ENCODE peak calls at places on chromosomes 1 and 21, in seven cellular contexts. V, B, M, A, R, K and X are unnamed samples.

GRCh38 chr1:109718495-109718894 is 6.4 kb downstream of the GSTM5 start:
- DNase-seq in R (no peak), M (peak), V (no peak), A (no peak), B (no peak), K (no peak), X (no peak)

GRCh38 chr1:39268906-39269305 is 64.4 kb downstream of the MACF1 start:
- DNase-seq in B (peak), M (peak), K (no peak), A (no peak), V (no peak), R (no peak), X (no peak)

GRCh38 chr1:214632091-214632490 is 29.1 kb downstream of the CENPF start:
- DNase-seq in K (no peak), R (no peak), V (no peak), M (no peak), A (no peak), B (no peak), X (no peak)

GRCh38 chr1:22525646-22526045 is 37.6 kb upstream of the EPHA8 start:
- DNase-seq in B (no peak), R (no peak), M (no peak), K (no peak), V (no peak), A (no peak), X (no peak)

GRCh38 chr1:209199822-209200221 is 383.7 kb upstream of the CAMK1G start:
- DNase-seq in K (no peak), B (peak), V (no peak), M (no peak), A (no peak), R (no peak), X (no peak)

GRCh38 chr1:8077120-8077573 is 51.0 kb upstream of the ERRFI1 start:
- DNase-seq in M (peak), R (peak), A (peak), B (no peak), V (peak), K (peak), X (no peak)

GRCh38 chr1:206734499-206735142 is 36.0 kb upstream of the IL19 start:
- DNase-seq in B (peak), K (no peak), R (no peak), V (peak), M (no peak), A (no peak), X (peak)

GRCh38 chr1:97202481-97202880 is 480.9 kb downstream of the PTBP2 start:
- DNase-seq in B (no peak), K (no peak), V (no peak), R (no peak), M (peak), A (no peak), X (no peak)

GRCh38 chr1:35605071-35605881 is 32.2 kb downstream of the TFAP2E start:
- DNase-seq in A (no peak), K (no peak), V (no peak), M (no peak), R (no peak), B (peak), X (no peak)

GRCh38 chr1:65235867-65236805 is 73.2 kb upstream of the DNAJC6 start:
- DNase-seq in B (no peak), K (no peak), M (peak), V (peak), R (no peak), A (no peak), X (no peak)

GRCh38 chr1:31587720-31588423 is 11.6 kb downstream of the TINAGL1 start:
- DNase-seq in A (peak), B (peak), R (peak), M (no peak), V (no peak), K (no peak), X (peak)

GRCh38 chr1:6783956-6784559 is 1.2 kb upstream of the CAMTA1 start:
- DNase-seq in K (no peak), V (peak), A (no peak), R (no peak), M (no peak), B (no peak), X (no peak)

GRCh38 chr1:6785318-6785712 is at the start of gene CAMTA1:
- DNase-seq in M (no peak), R (no peak), V (no peak), K (no peak), A (no peak), B (peak), X (no peak)

GRCh38 chr1:6785721-6786505 is 659 bp downstream of the CAMTA1 start:
- DNase-seq in B (peak), M (peak), R (peak), A (peak), K (no peak), V (no peak), X (peak)

GRCh38 chr1:6783221-6783620 is 2.0 kb upstream of the CAMTA1 start:
- DNase-seq in M (peak), B (no peak), A (no peak), V (no peak), K (no peak), R (no peak), X (no peak)

DNA sequence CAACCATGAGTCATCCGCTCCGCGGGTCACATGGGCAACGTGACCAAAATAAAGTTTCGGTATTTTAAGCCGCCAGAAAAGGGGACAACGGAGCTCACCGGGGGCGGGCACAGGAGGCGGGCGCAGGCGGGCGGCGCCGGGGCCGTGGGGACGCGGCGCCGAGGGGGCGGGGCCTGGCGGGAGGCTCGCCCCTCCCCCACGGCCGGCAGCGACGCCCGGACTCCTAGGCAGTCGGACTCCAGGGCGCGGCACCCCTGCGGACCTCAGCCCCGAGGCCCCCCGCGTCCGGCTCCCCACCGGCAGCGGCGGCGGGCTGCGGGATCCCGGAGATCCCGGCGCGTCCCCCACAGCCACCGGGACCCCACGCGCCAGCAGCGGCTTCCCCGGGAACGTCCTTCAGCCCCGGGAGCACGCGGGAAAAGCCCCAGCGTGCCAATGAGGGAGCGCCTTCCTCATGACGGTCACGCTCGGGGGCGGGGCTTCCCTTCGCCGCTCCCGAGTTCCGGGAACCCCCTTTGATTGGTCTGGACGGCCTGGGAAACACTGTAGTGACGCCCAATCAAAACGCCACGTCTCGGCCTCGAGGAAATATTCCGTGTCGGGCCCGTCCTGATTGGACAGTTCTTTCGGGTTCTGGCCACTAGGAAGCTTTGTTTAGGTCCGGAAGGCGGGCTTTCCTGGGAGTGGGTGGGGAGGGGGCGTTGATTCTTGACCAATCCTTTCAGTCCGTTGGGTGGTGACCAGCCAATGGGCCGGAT is 515 bp upstream of the CAMTA1 start:
- DNase-seq in R (peak), A (peak), K (peak), B (peak), M (peak), V (peak), X (peak)
- TF ChIP-seq CTCF in R (no peak), A (no peak), K (no peak), B (no peak), M (no peak), V (no peak), X (no peak)

DNA sequence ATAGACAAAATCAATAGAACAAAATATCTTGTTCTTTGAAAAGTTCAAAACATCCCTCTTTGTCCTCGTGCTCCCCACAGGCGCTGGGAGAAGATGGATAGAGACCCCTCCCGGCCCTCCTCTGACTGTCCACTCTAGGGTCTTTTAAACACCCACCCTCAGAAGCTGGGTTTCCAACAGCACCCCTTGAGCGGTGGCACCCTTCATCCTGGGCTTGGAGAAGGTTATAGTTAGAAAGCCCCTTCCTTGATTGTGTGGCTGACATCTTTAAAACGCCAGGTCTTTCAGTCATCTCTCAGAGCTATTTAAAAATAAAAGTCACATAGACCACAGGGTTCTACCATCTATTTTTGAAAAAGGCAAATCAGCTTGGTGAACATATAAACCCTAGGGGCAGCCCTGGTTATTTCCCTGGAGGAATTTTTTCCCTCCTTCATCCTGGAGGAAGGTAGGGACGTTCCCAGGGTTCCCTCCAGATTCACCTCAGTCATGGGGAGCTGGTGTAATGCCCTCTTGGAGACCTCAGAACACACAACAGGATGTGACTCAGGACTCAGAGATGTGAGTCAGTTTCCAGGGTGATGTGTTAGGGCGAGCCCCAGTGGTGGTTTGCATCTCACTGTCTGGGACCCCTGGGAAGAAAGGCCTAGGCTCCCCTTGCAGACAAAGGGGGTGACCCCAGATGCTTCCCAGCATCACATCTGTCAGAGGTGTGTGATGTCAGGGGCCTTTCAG is 138.5 kb downstream of the CLIC6 start:
- DNase-seq in A (no peak), K (peak), V (peak), M (peak), R (no peak), B (no peak), X (peak)
- TF ChIP-seq CTCF in A (no peak), K (no peak), V (no peak), M (no peak), R (no peak), B (no peak), X (no peak)

GRCh38 chr1:91582431-91582921 is 81.8 kb downstream of the CDC7 start:
- DNase-seq in V (peak), M (peak), K (peak), R (no peak), A (no peak), B (no peak), X (no peak)

GRCh38 chr1:91584309-91584708 is 83.7 kb downstream of the CDC7 start:
- DNase-seq in B (no peak), M (no peak), K (no peak), R (no peak), A (no peak), V (no peak), X (no peak)

GRCh38 chr1:91585502-91585901 is 84.9 kb downstream of the CDC7 start:
- DNase-seq in R (no peak), K (no peak), M (no peak), V (no peak), B (no peak), A (no peak), X (no peak)

GRCh38 chr1:91584866-91585265 is 84.2 kb downstream of the CDC7 start:
- DNase-seq in B (no peak), V (no peak), M (no peak), R (peak), A (peak), K (no peak), X (no peak)

DNA sequence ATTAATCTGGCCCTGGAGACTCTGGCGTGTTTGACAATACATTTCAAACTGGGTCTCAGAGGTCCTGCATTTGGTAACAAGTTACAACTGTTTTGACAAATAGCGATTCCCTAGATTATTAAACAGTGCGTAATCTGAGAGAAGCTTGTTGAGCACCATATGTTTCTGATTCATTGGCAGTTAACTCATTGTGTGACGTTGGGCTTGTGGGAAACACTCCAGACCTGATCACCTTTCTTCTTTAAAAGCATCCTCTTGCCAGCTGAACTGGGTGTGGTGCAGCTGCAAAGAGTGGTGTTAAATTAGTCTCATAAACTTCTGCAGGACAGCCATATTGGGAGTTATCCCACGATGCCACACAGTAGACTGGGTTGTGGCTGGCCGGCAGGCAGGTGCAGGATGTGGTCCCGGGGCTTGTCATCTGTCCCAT is 82.7 kb downstream of the CDC7 start:
- DNase-seq in A (no peak), K (peak), R (no peak), M (peak), V (peak), B (no peak), X (no peak)
- TF ChIP-seq CTCF in A (no peak), K (no peak), R (no peak), M (no peak), V (no peak), B (no peak), X (no peak)

GRCh38 chr21:45698493-45698947 is 55.0 kb downstream of the PCBP3 start:
- DNase-seq in R (peak), B (no peak), V (peak), M (peak), A (peak), K (peak), X (no peak)

GRCh38 chr21:45699966-45700365 is 56.4 kb downstream of the PCBP3 start:
- DNase-seq in R (no peak), B (no peak), M (no peak), A (no peak), V (no peak), K (no peak), X (no peak)

GRCh38 chr21:45699251-45699942 is 55.9 kb downstream of the PCBP3 start:
- DNase-seq in K (no peak), A (no peak), B (no peak), V (no peak), M (no peak), R (no peak), X (no peak)

GRCh38 chr21:45700461-45700860 is 56.9 kb downstream of the PCBP3 start:
- DNase-seq in B (no peak), V (no peak), A (no peak), R (no peak), K (no peak), M (no peak), X (no peak)

GRCh38 chr21:45695086-45695485 is 51.6 kb downstream of the PCBP3 start:
- DNase-seq in R (no peak), B (no peak), M (no peak), K (no peak), V (no peak), A (no peak), X (no peak)
- TF ChIP-seq CTCF in R (no peak), B (peak), M (no peak), K (peak), V (no peak), A (no peak), X (no peak)

GRCh38 chr1:190453550-190453949 is 24.1 kb downstream of the BRINP3 start:
- DNase-seq in K (no peak), B (no peak), R (no peak), M (no peak), A (no peak), V (peak), X (no peak)
- TF ChIP-seq CTCF in K (no peak), B (no peak), R (no peak), M (no peak), A (no peak), V (peak), X (no peak)

DNA sequence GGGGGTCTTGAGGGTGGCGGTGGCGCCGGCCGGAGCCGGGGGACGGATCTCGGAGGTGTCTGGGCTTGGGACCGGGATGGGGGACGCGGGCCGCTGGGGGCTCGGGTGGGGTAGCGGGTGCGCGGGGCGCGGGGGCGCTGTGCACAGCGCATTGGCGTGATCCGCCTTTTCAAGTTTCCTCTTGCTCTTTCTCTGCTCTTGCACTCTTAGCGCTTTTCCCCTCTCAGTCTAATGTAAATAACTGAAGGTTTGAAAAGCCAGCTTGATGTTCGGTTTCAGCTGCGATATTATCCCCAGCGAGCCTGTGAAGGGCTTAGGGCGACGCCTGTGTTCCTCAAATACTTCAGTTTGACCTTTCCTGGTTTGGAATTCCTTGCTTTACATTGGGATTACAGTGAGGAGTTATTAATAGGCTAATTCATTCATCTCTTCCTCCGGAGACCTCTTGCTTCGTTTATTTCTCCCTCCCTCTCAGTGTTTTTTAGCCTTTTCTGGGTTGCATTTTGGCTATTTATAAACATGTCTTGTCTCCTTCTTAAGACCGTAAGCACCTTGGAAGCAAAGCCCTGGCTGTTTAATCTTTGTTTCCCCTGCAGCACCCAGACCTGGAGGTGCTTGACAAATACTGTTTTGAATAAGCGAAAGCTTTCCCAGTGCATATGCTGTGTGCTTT is 673 bp downstream of the RAB4A start:
- DNase-seq in A (peak), M (no peak), K (no peak), V (peak), B (no peak), R (no peak), X (no peak)
- TF ChIP-seq CTCF in A (no peak), M (no peak), K (no peak), V (no peak), B (no peak), R (no peak), X (peak)